ENCODE peak calls at places on chromosome 2, in four cellular contexts. One of them, this sample, is unnamed.

GRCh38 chr2:240565267-240566202 is 2.7 kb upstream of the RNPEPL1 start:
- DNase-seq in LoVo: peak; percentile 93
- DNase-seq in PC-3: peak; percentile 76
- DNase-seq in mesenteric fat pad: peak; percentile 95
- DNase-seq in this sample: peak; percentile 83

GRCh38 chr2:159032580-159032979 is 64.1 kb downstream of the TANC1 start:
- DNase-seq in LoVo: no peak
- DNase-seq in PC-3: no peak
- DNase-seq in mesenteric fat pad: no peak
- DNase-seq in this sample: no peak

GRCh38 chr2:69013837-69014796 is 1.1 kb downstream of the ANTXR1 start:
- DNase-seq in LoVo: no peak
- DNase-seq in PC-3: peak; percentile 16
- DNase-seq in mesenteric fat pad: no peak
- DNase-seq in this sample: no peak

GRCh38 chr2:238738917-238739316 is 109.0 kb upstream of the TWIST2 start:
- DNase-seq in LoVo: no peak
- DNase-seq in PC-3: no peak
- DNase-seq in mesenteric fat pad: no peak
- DNase-seq in this sample: no peak

GRCh38 chr2:70855679-70856078 is 20.1 kb upstream of the CD207 start:
- DNase-seq in LoVo: no peak
- DNase-seq in PC-3: no peak
- DNase-seq in mesenteric fat pad: no peak
- DNase-seq in this sample: no peak

GRCh38 chr2:202689898-202690297 is 55.1 kb downstream of the FAM117B start:
- DNase-seq in LoVo: no peak
- DNase-seq in PC-3: no peak
- DNase-seq in mesenteric fat pad: no peak
- DNase-seq in this sample: no peak

GRCh38 chr2:29016500-29016899 is 35.4 kb downstream of the TOGARAM2 start:
- DNase-seq in LoVo: no peak
- DNase-seq in PC-3: no peak
- DNase-seq in mesenteric fat pad: no peak
- DNase-seq in this sample: no peak

GRCh38 chr2:157662401-157662800 is 33.7 kb upstream of the ACVR1C start:
- DNase-seq in LoVo: no peak
- DNase-seq in PC-3: peak; percentile 88
- DNase-seq in mesenteric fat pad: no peak
- DNase-seq in this sample: no peak

GRCh38 chr2:238187618-238188548 is 15.6 kb downstream of the ILKAP start:
- DNase-seq in LoVo: no peak
- DNase-seq in PC-3: no peak
- DNase-seq in mesenteric fat pad: no peak
- DNase-seq in this sample: no peak

GRCh38 chr2:181892795-181893435 is 1.4 kb downstream of the ITPRID2 start:
- DNase-seq in LoVo: peak; percentile 33
- DNase-seq in PC-3: peak; percentile 67
- DNase-seq in mesenteric fat pad: no peak
- DNase-seq in this sample: no peak

GRCh38 chr2:239729681-239730566 is 295.2 kb downstream of the NDUFA10 start:
- DNase-seq in LoVo: no peak
- DNase-seq in PC-3: no peak
- DNase-seq in mesenteric fat pad: no peak
- DNase-seq in this sample: no peak

This sample was measured in osteocyte.